ENCODE peak calls at places on chromosomes 1 and 21, in seven cellular contexts. One of them, this sample, is unnamed.

GRCh38 chr1:199954701-199955100 is 72.8 kb upstream of the NR5A2 start:
- DNase-seq in activated B cell treated with CpG ODN at 0.5 μM for 24 hours: no peak
- DNase-seq in activated CD4-positive, CD25-positive, alpha-beta regulatory T cell treated with anti-CD3 and anti-CD28 coated beads, Interleukin-2, amount 50 U/mL, for 72 hours: no peak
- DNase-seq in DMS153: no peak
- DNase-seq in M059J: no peak
- DNase-seq in C1 segment of cervical spinal cord: no peak
- DNase-seq in stimulated activated CD4-positive, alpha-beta T cell treated with anti-CD3 and anti-CD28 coated beads, Interleukin-2, amount 100 ng/mL, for 24 hours: no peak
- DNase-seq in this sample: no peak

GRCh38 chr1:81558291-81559076 is 242.2 kb upstream of the ADGRL2 start:
- DNase-seq in activated B cell treated with CpG ODN at 0.5 μM for 24 hours: no peak
- DNase-seq in activated CD4-positive, CD25-positive, alpha-beta regulatory T cell treated with anti-CD3 and anti-CD28 coated beads, Interleukin-2, amount 50 U/mL, for 72 hours: no peak
- DNase-seq in DMS153: no peak
- DNase-seq in M059J: no peak
- DNase-seq in C1 segment of cervical spinal cord: no peak
- DNase-seq in stimulated activated CD4-positive, alpha-beta T cell treated with anti-CD3 and anti-CD28 coated beads, Interleukin-2, amount 100 ng/mL, for 24 hours: no peak
- DNase-seq in this sample: no peak

GRCh38 chr1:234731371-234732085 is 121.5 kb upstream of the IRF2BP2 start:
- DNase-seq in activated B cell treated with CpG ODN at 0.5 μM for 24 hours: no peak
- DNase-seq in activated CD4-positive, CD25-positive, alpha-beta regulatory T cell treated with anti-CD3 and anti-CD28 coated beads, Interleukin-2, amount 50 U/mL, for 72 hours: no peak
- DNase-seq in DMS153: no peak
- DNase-seq in M059J: peak
- DNase-seq in C1 segment of cervical spinal cord: no peak
- DNase-seq in stimulated activated CD4-positive, alpha-beta T cell treated with anti-CD3 and anti-CD28 coated beads, Interleukin-2, amount 100 ng/mL, for 24 hours: peak
- DNase-seq in this sample: no peak

GRCh38 chr1:23178414-23178813 is 9.8 kb upstream of the LUZP1 start:
- DNase-seq in activated B cell treated with CpG ODN at 0.5 μM for 24 hours: no peak
- DNase-seq in activated CD4-positive, CD25-positive, alpha-beta regulatory T cell treated with anti-CD3 and anti-CD28 coated beads, Interleukin-2, amount 50 U/mL, for 72 hours: no peak
- DNase-seq in DMS153: no peak
- DNase-seq in M059J: no peak
- DNase-seq in C1 segment of cervical spinal cord: no peak
- DNase-seq in stimulated activated CD4-positive, alpha-beta T cell treated with anti-CD3 and anti-CD28 coated beads, Interleukin-2, amount 100 ng/mL, for 24 hours: no peak
- DNase-seq in this sample: no peak

GRCh38 chr21:45319461-45320211 is 31.9 kb upstream of the POFUT2 start:
- DNase-seq in activated B cell treated with CpG ODN at 0.5 μM for 24 hours: no peak
- DNase-seq in activated CD4-positive, CD25-positive, alpha-beta regulatory T cell treated with anti-CD3 and anti-CD28 coated beads, Interleukin-2, amount 50 U/mL, for 72 hours: no peak
- DNase-seq in DMS153: no peak
- DNase-seq in M059J: peak
- DNase-seq in C1 segment of cervical spinal cord: no peak
- DNase-seq in stimulated activated CD4-positive, alpha-beta T cell treated with anti-CD3 and anti-CD28 coated beads, Interleukin-2, amount 100 ng/mL, for 24 hours: no peak
- DNase-seq in this sample: no peak

GRCh38 chr1:173573596-173573995 is 29.3 kb downstream of the SLC9C2 start:
- DNase-seq in activated B cell treated with CpG ODN at 0.5 μM for 24 hours: no peak
- DNase-seq in activated CD4-positive, CD25-positive, alpha-beta regulatory T cell treated with anti-CD3 and anti-CD28 coated beads, Interleukin-2, amount 50 U/mL, for 72 hours: no peak
- DNase-seq in DMS153: no peak
- DNase-seq in M059J: no peak
- DNase-seq in C1 segment of cervical spinal cord: no peak
- DNase-seq in stimulated activated CD4-positive, alpha-beta T cell treated with anti-CD3 and anti-CD28 coated beads, Interleukin-2, amount 100 ng/mL, for 24 hours: no peak
- DNase-seq in this sample: peak

GRCh38 chr1:65265296-65266271 is 43.8 kb upstream of the DNAJC6 start:
- DNase-seq in activated B cell treated with CpG ODN at 0.5 μM for 24 hours: no peak
- DNase-seq in activated CD4-positive, CD25-positive, alpha-beta regulatory T cell treated with anti-CD3 and anti-CD28 coated beads, Interleukin-2, amount 50 U/mL, for 72 hours: peak
- DNase-seq in DMS153: peak
- DNase-seq in M059J: peak
- DNase-seq in C1 segment of cervical spinal cord: no peak
- DNase-seq in stimulated activated CD4-positive, alpha-beta T cell treated with anti-CD3 and anti-CD28 coated beads, Interleukin-2, amount 100 ng/mL, for 24 hours: peak
- DNase-seq in this sample: no peak

GRCh38 chr1:115166531-115167091 is 77.3 kb upstream of the TSPAN2 start:
- DNase-seq in activated B cell treated with CpG ODN at 0.5 μM for 24 hours: no peak
- DNase-seq in activated CD4-positive, CD25-positive, alpha-beta regulatory T cell treated with anti-CD3 and anti-CD28 coated beads, Interleukin-2, amount 50 U/mL, for 72 hours: no peak
- DNase-seq in DMS153: no peak
- DNase-seq in M059J: peak
- DNase-seq in C1 segment of cervical spinal cord: no peak
- DNase-seq in stimulated activated CD4-positive, alpha-beta T cell treated with anti-CD3 and anti-CD28 coated beads, Interleukin-2, amount 100 ng/mL, for 24 hours: no peak
- DNase-seq in this sample: no peak

GRCh38 chr1:4973341-4973740 is 318.9 kb downstream of the AJAP1 start:
- DNase-seq in activated B cell treated with CpG ODN at 0.5 μM for 24 hours: no peak
- DNase-seq in activated CD4-positive, CD25-positive, alpha-beta regulatory T cell treated with anti-CD3 and anti-CD28 coated beads, Interleukin-2, amount 50 U/mL, for 72 hours: no peak
- DNase-seq in DMS153: no peak
- DNase-seq in M059J: no peak
- DNase-seq in C1 segment of cervical spinal cord: no peak
- DNase-seq in stimulated activated CD4-positive, alpha-beta T cell treated with anti-CD3 and anti-CD28 coated beads, Interleukin-2, amount 100 ng/mL, for 24 hours: no peak
- DNase-seq in this sample: no peak

GRCh38 chr1:29655145-29655544 is 418.8 kb downstream of the PTPRU start:
- DNase-seq in activated B cell treated with CpG ODN at 0.5 μM for 24 hours: no peak
- DNase-seq in activated CD4-positive, CD25-positive, alpha-beta regulatory T cell treated with anti-CD3 and anti-CD28 coated beads, Interleukin-2, amount 50 U/mL, for 72 hours: no peak
- DNase-seq in DMS153: no peak
- DNase-seq in M059J: no peak
- DNase-seq in C1 segment of cervical spinal cord: no peak
- DNase-seq in stimulated activated CD4-positive, alpha-beta T cell treated with anti-CD3 and anti-CD28 coated beads, Interleukin-2, amount 100 ng/mL, for 24 hours: no peak
- DNase-seq in this sample: no peak

GRCh38 chr1:13728104-13728503 is 28.1 kb downstream of the PRDM2 start:
- DNase-seq in activated B cell treated with CpG ODN at 0.5 μM for 24 hours: no peak
- DNase-seq in activated CD4-positive, CD25-positive, alpha-beta regulatory T cell treated with anti-CD3 and anti-CD28 coated beads, Interleukin-2, amount 50 U/mL, for 72 hours: no peak
- DNase-seq in DMS153: no peak
- DNase-seq in M059J: no peak
- DNase-seq in C1 segment of cervical spinal cord: no peak
- DNase-seq in stimulated activated CD4-positive, alpha-beta T cell treated with anti-CD3 and anti-CD28 coated beads, Interleukin-2, amount 100 ng/mL, for 24 hours: no peak
- DNase-seq in this sample: no peak

GRCh38 chr1:196558424-196558823 is 49.8 kb downstream of the KCNT2 start:
- DNase-seq in activated B cell treated with CpG ODN at 0.5 μM for 24 hours: no peak
- DNase-seq in activated CD4-positive, CD25-positive, alpha-beta regulatory T cell treated with anti-CD3 and anti-CD28 coated beads, Interleukin-2, amount 50 U/mL, for 72 hours: no peak
- DNase-seq in DMS153: no peak
- DNase-seq in M059J: peak
- DNase-seq in C1 segment of cervical spinal cord: no peak
- DNase-seq in stimulated activated CD4-positive, alpha-beta T cell treated with anti-CD3 and anti-CD28 coated beads, Interleukin-2, amount 100 ng/mL, for 24 hours: no peak
- DNase-seq in this sample: no peak

GRCh38 chr21:14319805-14320204 is 63.1 kb downstream of the HSPA13 start:
- DNase-seq in activated B cell treated with CpG ODN at 0.5 μM for 24 hours: no peak
- DNase-seq in activated CD4-positive, CD25-positive, alpha-beta regulatory T cell treated with anti-CD3 and anti-CD28 coated beads, Interleukin-2, amount 50 U/mL, for 72 hours: no peak
- DNase-seq in DMS153: no peak
- DNase-seq in M059J: no peak
- DNase-seq in C1 segment of cervical spinal cord: no peak
- DNase-seq in stimulated activated CD4-positive, alpha-beta T cell treated with anti-CD3 and anti-CD28 coated beads, Interleukin-2, amount 100 ng/mL, for 24 hours: no peak
- DNase-seq in this sample: no peak

GRCh38 chr1:64539808-64540207 is 69.9 kb downstream of the CACHD1 start:
- DNase-seq in activated B cell treated with CpG ODN at 0.5 μM for 24 hours: no peak
- DNase-seq in activated CD4-positive, CD25-positive, alpha-beta regulatory T cell treated with anti-CD3 and anti-CD28 coated beads, Interleukin-2, amount 50 U/mL, for 72 hours: no peak
- DNase-seq in DMS153: no peak
- DNase-seq in M059J: peak
- DNase-seq in C1 segment of cervical spinal cord: no peak
- DNase-seq in stimulated activated CD4-positive, alpha-beta T cell treated with anti-CD3 and anti-CD28 coated beads, Interleukin-2, amount 100 ng/mL, for 24 hours: no peak
- DNase-seq in this sample: no peak

GRCh38 chr1:219555802-219556201 is 57.1 kb downstream of the ZC3H11B start:
- DNase-seq in activated B cell treated with CpG ODN at 0.5 μM for 24 hours: no peak
- DNase-seq in activated CD4-positive, CD25-positive, alpha-beta regulatory T cell treated with anti-CD3 and anti-CD28 coated beads, Interleukin-2, amount 50 U/mL, for 72 hours: no peak
- DNase-seq in DMS153: no peak
- DNase-seq in M059J: peak
- DNase-seq in C1 segment of cervical spinal cord: no peak
- DNase-seq in stimulated activated CD4-positive, alpha-beta T cell treated with anti-CD3 and anti-CD28 coated beads, Interleukin-2, amount 100 ng/mL, for 24 hours: no peak
- DNase-seq in this sample: peak

GRCh38 chr1:81571946-81572345 is 228.8 kb upstream of the ADGRL2 start:
- DNase-seq in activated B cell treated with CpG ODN at 0.5 μM for 24 hours: no peak
- DNase-seq in activated CD4-positive, CD25-positive, alpha-beta regulatory T cell treated with anti-CD3 and anti-CD28 coated beads, Interleukin-2, amount 50 U/mL, for 72 hours: no peak
- DNase-seq in DMS153: no peak
- DNase-seq in M059J: peak
- DNase-seq in C1 segment of cervical spinal cord: no peak
- DNase-seq in stimulated activated CD4-positive, alpha-beta T cell treated with anti-CD3 and anti-CD28 coated beads, Interleukin-2, amount 100 ng/mL, for 24 hours: no peak
- DNase-seq in this sample: no peak

GRCh38 chr1:117171900-117172501 is 38.7 kb downstream of the VTCN1 start:
- DNase-seq in activated B cell treated with CpG ODN at 0.5 μM for 24 hours: no peak
- DNase-seq in activated CD4-positive, CD25-positive, alpha-beta regulatory T cell treated with anti-CD3 and anti-CD28 coated beads, Interleukin-2, amount 50 U/mL, for 72 hours: no peak
- DNase-seq in DMS153: no peak
- DNase-seq in M059J: peak
- DNase-seq in C1 segment of cervical spinal cord: no peak
- DNase-seq in stimulated activated CD4-positive, alpha-beta T cell treated with anti-CD3 and anti-CD28 coated beads, Interleukin-2, amount 100 ng/mL, for 24 hours: no peak
- DNase-seq in this sample: no peak

GRCh38 chr1:212655668-212656440 is 43.8 kb downstream of the BATF3 start:
- DNase-seq in activated B cell treated with CpG ODN at 0.5 μM for 24 hours: no peak
- DNase-seq in activated CD4-positive, CD25-positive, alpha-beta regulatory T cell treated with anti-CD3 and anti-CD28 coated beads, Interleukin-2, amount 50 U/mL, for 72 hours: no peak
- DNase-seq in DMS153: peak
- DNase-seq in M059J: peak
- DNase-seq in C1 segment of cervical spinal cord: no peak
- DNase-seq in stimulated activated CD4-positive, alpha-beta T cell treated with anti-CD3 and anti-CD28 coated beads, Interleukin-2, amount 100 ng/mL, for 24 hours: no peak
- DNase-seq in this sample: no peak

GRCh38 chr1:107532318-107532717 is 391.5 kb downstream of the NTNG1 start:
- DNase-seq in activated B cell treated with CpG ODN at 0.5 μM for 24 hours: no peak
- DNase-seq in activated CD4-positive, CD25-positive, alpha-beta regulatory T cell treated with anti-CD3 and anti-CD28 coated beads, Interleukin-2, amount 50 U/mL, for 72 hours: no peak
- DNase-seq in DMS153: peak
- DNase-seq in M059J: no peak
- DNase-seq in C1 segment of cervical spinal cord: no peak
- DNase-seq in stimulated activated CD4-positive, alpha-beta T cell treated with anti-CD3 and anti-CD28 coated beads, Interleukin-2, amount 100 ng/mL, for 24 hours: no peak
- DNase-seq in this sample: no peak

GRCh38 chr1:33099290-33100118 is 18.6 kb downstream of the AZIN2 start:
- DNase-seq in activated B cell treated with CpG ODN at 0.5 μM for 24 hours: no peak
- DNase-seq in activated CD4-positive, CD25-positive, alpha-beta regulatory T cell treated with anti-CD3 and anti-CD28 coated beads, Interleukin-2, amount 50 U/mL, for 72 hours: peak
- DNase-seq in DMS153: no peak
- DNase-seq in M059J: peak
- DNase-seq in C1 segment of cervical spinal cord: no peak
- DNase-seq in stimulated activated CD4-positive, alpha-beta T cell treated with anti-CD3 and anti-CD28 coated beads, Interleukin-2, amount 100 ng/mL, for 24 hours: peak
- DNase-seq in this sample: no peak

GRCh38 chr1:115133440-115133839 is 44.1 kb upstream of the TSPAN2 start:
- DNase-seq in activated B cell treated with CpG ODN at 0.5 μM for 24 hours: no peak
- DNase-seq in activated CD4-positive, CD25-positive, alpha-beta regulatory T cell treated with anti-CD3 and anti-CD28 coated beads, Interleukin-2, amount 50 U/mL, for 72 hours: no peak
- DNase-seq in DMS153: no peak
- DNase-seq in M059J: peak
- DNase-seq in C1 segment of cervical spinal cord: no peak
- DNase-seq in stimulated activated CD4-positive, alpha-beta T cell treated with anti-CD3 and anti-CD28 coated beads, Interleukin-2, amount 100 ng/mL, for 24 hours: no peak
- DNase-seq in this sample: no peak

GRCh38 chr1:94481473-94481933 is 60.1 kb downstream of the F3 start:
- DNase-seq in activated B cell treated with CpG ODN at 0.5 μM for 24 hours: no peak
- DNase-seq in activated CD4-positive, CD25-positive, alpha-beta regulatory T cell treated with anti-CD3 and anti-CD28 coated beads, Interleukin-2, amount 50 U/mL, for 72 hours: peak
- DNase-seq in DMS153: peak
- DNase-seq in M059J: peak
- DNase-seq in C1 segment of cervical spinal cord: no peak
- DNase-seq in stimulated activated CD4-positive, alpha-beta T cell treated with anti-CD3 and anti-CD28 coated beads, Interleukin-2, amount 100 ng/mL, for 24 hours: peak
- DNase-seq in this sample: no peak

GRCh38 chr1:18882511-18882910 is 19.8 kb downstream of the ALDH4A1 start:
- DNase-seq in activated B cell treated with CpG ODN at 0.5 μM for 24 hours: no peak
- DNase-seq in activated CD4-positive, CD25-positive, alpha-beta regulatory T cell treated with anti-CD3 and anti-CD28 coated beads, Interleukin-2, amount 50 U/mL, for 72 hours: no peak
- DNase-seq in DMS153: no peak
- DNase-seq in M059J: no peak
- DNase-seq in C1 segment of cervical spinal cord: no peak
- DNase-seq in stimulated activated CD4-positive, alpha-beta T cell treated with anti-CD3 and anti-CD28 coated beads, Interleukin-2, amount 100 ng/mL, for 24 hours: no peak
- DNase-seq in this sample: no peak

GRCh38 chr1:231206856-231207255 is 34.2 kb upstream of the GNPAT start:
- DNase-seq in activated B cell treated with CpG ODN at 0.5 μM for 24 hours: no peak
- DNase-seq in activated CD4-positive, CD25-positive, alpha-beta regulatory T cell treated with anti-CD3 and anti-CD28 coated beads, Interleukin-2, amount 50 U/mL, for 72 hours: no peak
- DNase-seq in DMS153: no peak
- DNase-seq in M059J: peak
- DNase-seq in C1 segment of cervical spinal cord: no peak
- DNase-seq in stimulated activated CD4-positive, alpha-beta T cell treated with anti-CD3 and anti-CD28 coated beads, Interleukin-2, amount 100 ng/mL, for 24 hours: no peak
- DNase-seq in this sample: no peak

GRCh38 chr1:152111515-152111968 is 3.7 kb downstream of the TCHH start:
- DNase-seq in activated B cell treated with CpG ODN at 0.5 μM for 24 hours: no peak
- DNase-seq in activated CD4-positive, CD25-positive, alpha-beta regulatory T cell treated with anti-CD3 and anti-CD28 coated beads, Interleukin-2, amount 50 U/mL, for 72 hours: peak
- DNase-seq in DMS153: peak
- DNase-seq in M059J: no peak
- DNase-seq in C1 segment of cervical spinal cord: no peak
- DNase-seq in stimulated activated CD4-positive, alpha-beta T cell treated with anti-CD3 and anti-CD28 coated beads, Interleukin-2, amount 100 ng/mL, for 24 hours: peak
- DNase-seq in this sample: no peak

GRCh38 chr1:203217668-203218067 is 11.8 kb downstream of the CHIT1 start:
- DNase-seq in activated B cell treated with CpG ODN at 0.5 μM for 24 hours: no peak
- DNase-seq in activated CD4-positive, CD25-positive, alpha-beta regulatory T cell treated with anti-CD3 and anti-CD28 coated beads, Interleukin-2, amount 50 U/mL, for 72 hours: no peak
- DNase-seq in DMS153: no peak
- DNase-seq in M059J: no peak
- DNase-seq in C1 segment of cervical spinal cord: no peak
- DNase-seq in stimulated activated CD4-positive, alpha-beta T cell treated with anti-CD3 and anti-CD28 coated beads, Interleukin-2, amount 100 ng/mL, for 24 hours: no peak
- DNase-seq in this sample: no peak

GRCh38 chr21:31514598-31514997 is 144.9 kb upstream of the SOD1 start:
- DNase-seq in activated B cell treated with CpG ODN at 0.5 μM for 24 hours: no peak
- DNase-seq in activated CD4-positive, CD25-positive, alpha-beta regulatory T cell treated with anti-CD3 and anti-CD28 coated beads, Interleukin-2, amount 50 U/mL, for 72 hours: no peak
- DNase-seq in DMS153: no peak
- DNase-seq in M059J: no peak
- DNase-seq in C1 segment of cervical spinal cord: no peak
- DNase-seq in stimulated activated CD4-positive, alpha-beta T cell treated with anti-CD3 and anti-CD28 coated beads, Interleukin-2, amount 100 ng/mL, for 24 hours: no peak
- DNase-seq in this sample: no peak